ENCODE peak calls at places on chromosomes 2 and 18, in ten cellular contexts. M is brain microvascular endothelial cell, E is HS-5, P is EH, I is sigmoid colon, S is A549, Z is HCT116, Y is fibroblast of lung, J is H54, N is KG1. O is an unnamed sample.

GRCh38 chr18:55897101-55897500 is 309.1 kb upstream of the TCF4 start:
- DNase-seq in M (no peak), E (no peak), P (no peak), I (no peak), S (no peak), Z (no peak), Y (no peak), J (no peak), N (no peak), O (no peak)

GRCh38 chr2:10169053-10169578 is 46.6 kb downstream of the RRM2 start:
- DNase-seq in M (no peak), E (no peak), P (no peak), I (no peak), S (no peak), Z (no peak), Y (no peak), J (no peak), N (no peak), O (no peak)

GRCh38 chr2:180618570-180618969 is 361.8 kb upstream of the UBE2E3 start:
- DNase-seq in M (peak), E (peak), P (peak), I (no peak), S (no peak), Z (no peak), Y (peak), J (no peak), N (no peak), O (no peak)

GRCh38 chr2:240465268-240465764 is 29.9 kb downstream of the GPC1 start:
- DNase-seq in M (no peak), E (no peak), P (no peak), I (peak), S (no peak), Z (no peak), Y (no peak), J (no peak), N (no peak), O (no peak)

GRCh38 chr18:14189858-14190257 is 57.6 kb upstream of the ZNF519 start:
- DNase-seq in M (peak), E (peak), P (peak), I (no peak), S (peak), Z (peak), Y (peak), J (no peak), N (no peak), O (peak)

GRCh38 chr18:70359071-70359470 is 70.2 kb downstream of the SOCS6 start:
- DNase-seq in M (no peak), E (no peak), P (no peak), I (no peak), S (peak), Z (no peak), Y (no peak), J (no peak), N (no peak), O (no peak)

GRCh38 chr18:11739893-11740292 is 50.8 kb downstream of the GNAL start:
- DNase-seq in M (no peak), E (no peak), P (no peak), I (no peak), S (no peak), Z (no peak), Y (no peak), J (no peak), N (no peak), O (no peak)

GRCh38 chr18:69655816-69656215 is 255.1 kb downstream of the DOK6 start:
- DNase-seq in M (no peak), E (no peak), P (no peak), I (no peak), S (no peak), Z (no peak), Y (no peak), J (no peak), N (no peak), O (no peak)

GRCh38 chr2:105478670-105479069 is 79.8 kb upstream of the FHL2 start:
- DNase-seq in M (no peak), E (no peak), P (no peak), I (no peak), S (no peak), Z (no peak), Y (no peak), J (no peak), N (no peak), O (no peak)

GRCh38 chr18:11607897-11608296 is 1.5 kb upstream of the SLC35G4 start:
- DNase-seq in M (no peak), E (no peak), P (no peak), I (no peak), S (no peak), Z (no peak), Y (no peak), J (no peak), N (no peak), O (no peak)

GRCh38 chr18:23924813-23925212 is 89.7 kb upstream of the TTC39C start:
- DNase-seq in M (peak), E (peak), P (peak), I (no peak), S (no peak), Z (no peak), Y (peak), J (peak), N (no peak), O (no peak)

GRCh38 chr18:11553098-11553940 is 56.1 kb upstream of the SLC35G4 start:
- DNase-seq in M (peak), E (no peak), P (peak), I (no peak), S (peak), Z (peak), Y (peak), J (peak), N (peak), O (peak)